ENCODE peak calls at places on chromosomes 12 and 14, in nine cellular contexts. One of them, this sample, is unnamed.

GRCh38 chr12:128245890-128246289 is 21.1 kb upstream of the TMEM132C start:
- DNase-seq in stimulated activated CD8-positive, alpha-beta memory T cell treated with anti-CD3 and anti-CD28 coated beads, Interleukin-2, amount 100 ng/mL, for 1 hour: no peak
- DNase-seq in NCI-H1694 treated with DMSO at 0.1 percent for 48 hours: no peak
- DNase-seq in psoas muscle: no peak
- DNase-seq in SHP77: no peak
- DNase-seq in neural crest cell: no peak
- DNase-seq in AG08395: no peak
- DNase-seq in lung: no peak
- DNase-seq in aorta: no peak
- DNase-seq in this sample: no peak

GRCh38 chr14:65012353-65012752 is 25.7 kb downstream of the FNTB start:
- DNase-seq in stimulated activated CD8-positive, alpha-beta memory T cell treated with anti-CD3 and anti-CD28 coated beads, Interleukin-2, amount 100 ng/mL, for 1 hour: no peak
- DNase-seq in NCI-H1694 treated with DMSO at 0.1 percent for 48 hours: no peak
- DNase-seq in psoas muscle: no peak
- DNase-seq in SHP77: no peak
- DNase-seq in neural crest cell: no peak
- DNase-seq in AG08395: no peak
- DNase-seq in lung: no peak
- DNase-seq in aorta: no peak
- DNase-seq in this sample: no peak

GRCh38 chr12:15931590-15932053 is 20.5 kb downstream of the DERA start:
- DNase-seq in stimulated activated CD8-positive, alpha-beta memory T cell treated with anti-CD3 and anti-CD28 coated beads, Interleukin-2, amount 100 ng/mL, for 1 hour: no peak
- DNase-seq in NCI-H1694 treated with DMSO at 0.1 percent for 48 hours: no peak
- DNase-seq in psoas muscle: no peak
- DNase-seq in SHP77: no peak
- DNase-seq in neural crest cell: no peak
- DNase-seq in AG08395: no peak
- DNase-seq in lung: no peak
- DNase-seq in aorta: no peak
- DNase-seq in this sample: no peak

GRCh38 chr12:122031342-122032216 is 9.9 kb downstream of the BCL7A start:
- DNase-seq in stimulated activated CD8-positive, alpha-beta memory T cell treated with anti-CD3 and anti-CD28 coated beads, Interleukin-2, amount 100 ng/mL, for 1 hour: peak
- DNase-seq in NCI-H1694 treated with DMSO at 0.1 percent for 48 hours: peak
- DNase-seq in psoas muscle: no peak
- DNase-seq in SHP77: no peak
- DNase-seq in neural crest cell: peak
- DNase-seq in AG08395: peak
- DNase-seq in lung: peak
- DNase-seq in aorta: peak
- DNase-seq in this sample: no peak

GRCh38 chr14:65361920-65362319 is 50.6 kb upstream of the FUT8 start:
- DNase-seq in stimulated activated CD8-positive, alpha-beta memory T cell treated with anti-CD3 and anti-CD28 coated beads, Interleukin-2, amount 100 ng/mL, for 1 hour: no peak
- DNase-seq in NCI-H1694 treated with DMSO at 0.1 percent for 48 hours: no peak
- DNase-seq in psoas muscle: peak
- DNase-seq in SHP77: no peak
- DNase-seq in neural crest cell: no peak
- DNase-seq in AG08395: peak
- DNase-seq in lung: no peak
- DNase-seq in aorta: peak
- DNase-seq in this sample: no peak

GRCh38 chr12:7751394-7751793 is 4.2 kb upstream of the CLEC4C start:
- DNase-seq in stimulated activated CD8-positive, alpha-beta memory T cell treated with anti-CD3 and anti-CD28 coated beads, Interleukin-2, amount 100 ng/mL, for 1 hour: no peak
- DNase-seq in NCI-H1694 treated with DMSO at 0.1 percent for 48 hours: no peak
- DNase-seq in psoas muscle: no peak
- DNase-seq in SHP77: no peak
- DNase-seq in neural crest cell: no peak
- DNase-seq in AG08395: no peak
- DNase-seq in lung: no peak
- DNase-seq in aorta: no peak
- DNase-seq in this sample: peak

GRCh38 chr14:75515631-75515999 is 6.7 kb upstream of the BATF start:
- DNase-seq in stimulated activated CD8-positive, alpha-beta memory T cell treated with anti-CD3 and anti-CD28 coated beads, Interleukin-2, amount 100 ng/mL, for 1 hour: no peak
- DNase-seq in NCI-H1694 treated with DMSO at 0.1 percent for 48 hours: no peak
- DNase-seq in psoas muscle: no peak
- DNase-seq in SHP77: no peak
- DNase-seq in neural crest cell: no peak
- DNase-seq in AG08395: no peak
- DNase-seq in lung: no peak
- DNase-seq in aorta: peak
- DNase-seq in this sample: peak

GRCh38 chr12:113247123-113248045 is 26.1 kb downstream of the TPCN1 start:
- DNase-seq in stimulated activated CD8-positive, alpha-beta memory T cell treated with anti-CD3 and anti-CD28 coated beads, Interleukin-2, amount 100 ng/mL, for 1 hour: no peak
- DNase-seq in NCI-H1694 treated with DMSO at 0.1 percent for 48 hours: no peak
- DNase-seq in psoas muscle: no peak
- DNase-seq in SHP77: peak
- DNase-seq in neural crest cell: no peak
- DNase-seq in AG08395: no peak
- DNase-seq in lung: no peak
- DNase-seq in aorta: peak
- DNase-seq in this sample: peak

GRCh38 chr12:22687677-22688076 is 62.7 kb downstream of the ETNK1 start:
- DNase-seq in stimulated activated CD8-positive, alpha-beta memory T cell treated with anti-CD3 and anti-CD28 coated beads, Interleukin-2, amount 100 ng/mL, for 1 hour: no peak
- DNase-seq in NCI-H1694 treated with DMSO at 0.1 percent for 48 hours: no peak
- DNase-seq in psoas muscle: no peak
- DNase-seq in SHP77: no peak
- DNase-seq in neural crest cell: no peak
- DNase-seq in AG08395: peak
- DNase-seq in lung: no peak
- DNase-seq in aorta: no peak
- DNase-seq in this sample: peak

GRCh38 chr12:53849113-53849512 is 89.5 kb upstream of the HOXC13 start:
- DNase-seq in stimulated activated CD8-positive, alpha-beta memory T cell treated with anti-CD3 and anti-CD28 coated beads, Interleukin-2, amount 100 ng/mL, for 1 hour: no peak
- DNase-seq in NCI-H1694 treated with DMSO at 0.1 percent for 48 hours: no peak
- DNase-seq in psoas muscle: no peak
- DNase-seq in SHP77: no peak
- DNase-seq in neural crest cell: no peak
- DNase-seq in AG08395: no peak
- DNase-seq in lung: no peak
- DNase-seq in aorta: no peak
- DNase-seq in this sample: no peak

GRCh38 chr14:75628816-75629215 is 31.9 kb downstream of the ERG28 start:
- DNase-seq in stimulated activated CD8-positive, alpha-beta memory T cell treated with anti-CD3 and anti-CD28 coated beads, Interleukin-2, amount 100 ng/mL, for 1 hour: no peak
- DNase-seq in NCI-H1694 treated with DMSO at 0.1 percent for 48 hours: no peak
- DNase-seq in psoas muscle: no peak
- DNase-seq in SHP77: no peak
- DNase-seq in neural crest cell: no peak
- DNase-seq in AG08395: no peak
- DNase-seq in lung: no peak
- DNase-seq in aorta: no peak
- DNase-seq in this sample: peak

GRCh38 chr12:38540156-38540555 is 223.6 kb downstream of the ALG10B start:
- DNase-seq in stimulated activated CD8-positive, alpha-beta memory T cell treated with anti-CD3 and anti-CD28 coated beads, Interleukin-2, amount 100 ng/mL, for 1 hour: no peak
- DNase-seq in NCI-H1694 treated with DMSO at 0.1 percent for 48 hours: no peak
- DNase-seq in psoas muscle: no peak
- DNase-seq in SHP77: no peak
- DNase-seq in neural crest cell: no peak
- DNase-seq in AG08395: no peak
- DNase-seq in lung: no peak
- DNase-seq in aorta: no peak
- DNase-seq in this sample: no peak

GRCh38 chr14:64734990-64735389 is 30.8 kb downstream of the PLEKHG3 start:
- DNase-seq in stimulated activated CD8-positive, alpha-beta memory T cell treated with anti-CD3 and anti-CD28 coated beads, Interleukin-2, amount 100 ng/mL, for 1 hour: no peak
- DNase-seq in NCI-H1694 treated with DMSO at 0.1 percent for 48 hours: no peak
- DNase-seq in psoas muscle: no peak
- DNase-seq in SHP77: no peak
- DNase-seq in neural crest cell: no peak
- DNase-seq in AG08395: no peak
- DNase-seq in lung: no peak
- DNase-seq in aorta: no peak
- DNase-seq in this sample: no peak

GRCh38 chr14:56133547-56133946 is 15.3 kb downstream of the PELI2 start:
- DNase-seq in stimulated activated CD8-positive, alpha-beta memory T cell treated with anti-CD3 and anti-CD28 coated beads, Interleukin-2, amount 100 ng/mL, for 1 hour: no peak
- DNase-seq in NCI-H1694 treated with DMSO at 0.1 percent for 48 hours: no peak
- DNase-seq in psoas muscle: no peak
- DNase-seq in SHP77: no peak
- DNase-seq in neural crest cell: no peak
- DNase-seq in AG08395: no peak
- DNase-seq in lung: no peak
- DNase-seq in aorta: no peak
- DNase-seq in this sample: no peak